ENCODE peak calls at places on chromosomes 12 and 14, in nine cellular contexts. W is mesendoderm; G is IMR-90; P is body of pancreas; Z is fibroblast of lung; B is CD8-positive, alpha-beta memory T cell; R is suprapubic skin; Q is aorta; N is dorsolateral prefrontal cortex. V is an unnamed sample.

GRCh38 chr12:128830505-128830893 is 6.7 kb upstream of the SLC15A4 start:
- DNase-seq in W (no peak), G (no peak), P (no peak), Z (no peak), B (no peak), R (no peak), Q (no peak), N (no peak), V (no peak)

GRCh38 chr12:82694970-82695369 is 8.3 kb downstream of the TMTC2 start:
- DNase-seq in W (no peak), G (peak), P (no peak), Z (peak), B (no peak), R (no peak), Q (no peak), N (no peak), V (no peak)

GRCh38 chr12:29242921-29243431 is 93.9 kb downstream of the FAR2 start:
- DNase-seq in W (peak), G (no peak), P (no peak), Z (peak), B (no peak), R (no peak), Q (peak), N (no peak), V (peak)

GRCh38 chr12:121805171-121805687 is 1.4 kb downstream of the SETD1B start:
- DNase-seq in W (peak), G (no peak), P (no peak), Z (no peak), B (no peak), R (no peak), Q (peak), N (no peak), V (peak)

GRCh38 chr12:129063600-129063999 is 210.3 kb downstream of the GLT1D1 start:
- DNase-seq in W (no peak), G (no peak), P (no peak), Z (no peak), B (no peak), R (no peak), Q (no peak), N (no peak), V (no peak)

GRCh38 chr14:32669416-32669815 is 269.3 kb upstream of the NPAS3 start:
- DNase-seq in W (no peak), G (no peak), P (no peak), Z (peak), B (no peak), R (no peak), Q (no peak), N (no peak), V (no peak)

GRCh38 chr14:62739647-62740046 is 305.6 kb downstream of the KCNH5 start:
- DNase-seq in W (no peak), G (no peak), P (no peak), Z (no peak), B (no peak), R (no peak), Q (no peak), N (no peak), V (no peak)

GRCh38 chr12:3896851-3897351 is 23.7 kb upstream of the PARP11 start:
- DNase-seq in W (peak), G (no peak), P (no peak), Z (no peak), B (no peak), R (no peak), Q (peak), N (no peak), V (no peak)

GRCh38 chr14:20501346-20501745 is 4.0 kb upstream of the RNASE10 start:
- DNase-seq in W (no peak), G (peak), P (no peak), Z (peak), B (no peak), R (no peak), Q (no peak), N (no peak), V (no peak)

GRCh38 chr12:12779529-12779928 is 5.9 kb upstream of the APOLD1 start:
- DNase-seq in W (no peak), G (peak), P (no peak), Z (peak), B (no peak), R (no peak), Q (no peak), N (no peak), V (no peak)

GRCh38 chr12:106499628-106500027 is 83.2 kb upstream of the RFX4 start:
- DNase-seq in W (no peak), G (no peak), P (no peak), Z (no peak), B (no peak), R (no peak), Q (no peak), N (no peak), V (no peak)

GRCh38 chr12:76820888-76821482 is 57.1 kb downstream of the ZDHHC17 start:
- DNase-seq in W (peak), G (peak), P (peak), Z (peak), B (no peak), R (no peak), Q (peak), N (no peak), V (no peak)

GRCh38 chr12:27280412-27280811 is 36.3 kb downstream of the STK38L start:
- DNase-seq in W (no peak), G (no peak), P (no peak), Z (no peak), B (no peak), R (no peak), Q (no peak), N (no peak), V (no peak)

GRCh38 chr12:85740190-85740589 is 96.0 kb downstream of the RASSF9 start:
- DNase-seq in W (no peak), G (no peak), P (no peak), Z (no peak), B (no peak), R (no peak), Q (no peak), N (no peak), V (no peak)

GRCh38 chr12:108284163-108284562 is 54.9 kb downstream of the CMKLR1 start:
- DNase-seq in W (no peak), G (no peak), P (no peak), Z (no peak), B (no peak), R (no peak), Q (no peak), N (no peak), V (no peak)

GRCh38 chr12:94650143-94651056 is at the start of gene TMCC3:
- DNase-seq in W (peak), G (no peak), P (peak), Z (peak), B (peak), R (no peak), Q (peak), N (peak), V (peak)

GRCh38 chr12:62581288-62582064 is 114.8 kb downstream of the MON2 start:
- DNase-seq in W (peak), G (peak), P (no peak), Z (peak), B (no peak), R (no peak), Q (no peak), N (no peak), V (no peak)

GRCh38 chr14:102819176-102819628 is 42.0 kb downstream of the TRAF3 start:
- DNase-seq in W (no peak), G (no peak), P (peak), Z (no peak), B (peak), R (no peak), Q (no peak), N (no peak), V (no peak)

GRCh38 chr14:98582276-98582675 is 689.7 kb downstream of the BCL11B start:
- DNase-seq in W (no peak), G (no peak), P (no peak), Z (no peak), B (no peak), R (no peak), Q (no peak), N (no peak), V (no peak)

GRCh38 chr14:61553730-61554641 is 141.3 kb upstream of the HIF1A start:
- DNase-seq in W (no peak), G (peak), P (peak), Z (peak), B (no peak), R (no peak), Q (peak), N (no peak), V (no peak)

GRCh38 chr12:71000255-71000654 is 79.7 kb upstream of the PTPRR start:
- DNase-seq in W (no peak), G (no peak), P (no peak), Z (no peak), B (no peak), R (no peak), Q (no peak), N (no peak), V (no peak)

GRCh38 chr12:124927325-124928094 is 13.1 kb upstream of the UBC start:
- DNase-seq in W (peak), G (peak), P (peak), Z (peak), B (peak), R (peak), Q (peak), N (peak), V (peak)

GRCh38 chr12:3076730-3077571 is at the start of gene TSPAN9:
- DNase-seq in W (peak), G (peak), P (peak), Z (peak), B (peak), R (peak), Q (peak), N (no peak), V (peak)

GRCh38 chr14:22071001-22071400 is 397.4 kb upstream of the OR4E1 start:
- DNase-seq in W (no peak), G (no peak), P (no peak), Z (no peak), B (no peak), R (no peak), Q (no peak), N (no peak), V (no peak)

GRCh38 chr12:23949212-23950010 is at the start of gene SOX5:
- DNase-seq in W (peak), G (peak), P (peak), Z (peak), B (no peak), R (no peak), Q (peak), N (no peak), V (peak)

GRCh38 chr12:120388711-120389431 is 19.9 kb upstream of the MSI1 start:
- DNase-seq in W (peak), G (no peak), P (no peak), Z (no peak), B (no peak), R (no peak), Q (no peak), N (no peak), V (no peak)

GRCh38 chr14:59187802-59188460 is 536 bp upstream of the DAAM1 start:
- DNase-seq in W (peak), G (no peak), P (peak), Z (no peak), B (peak), R (no peak), Q (peak), N (peak), V (peak)

GRCh38 chr14:52042371-52043037 is 26.4 kb downstream of the NID2 start:
- DNase-seq in W (no peak), G (no peak), P (no peak), Z (no peak), B (no peak), R (no peak), Q (no peak), N (no peak), V (no peak)

DNA sequence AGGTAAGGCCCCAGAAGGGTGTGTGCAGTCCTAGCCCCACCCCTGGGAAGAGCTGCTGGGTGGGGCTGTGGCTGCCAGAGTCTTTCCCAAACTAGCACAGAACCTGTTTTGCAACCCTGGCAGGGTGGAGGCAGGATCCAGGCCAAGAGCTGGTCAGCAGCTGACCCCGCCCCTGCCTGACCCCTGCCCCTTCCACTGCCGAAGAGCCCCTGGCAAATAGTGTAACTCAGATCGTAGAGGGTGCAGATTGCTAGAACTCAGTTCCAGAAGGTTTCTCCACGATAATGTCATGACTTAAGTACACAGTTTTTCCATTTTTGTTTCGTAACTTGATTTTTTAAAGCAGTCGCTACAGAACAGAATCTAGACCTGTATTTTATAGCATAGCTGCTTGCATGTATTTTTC is 26.7 kb upstream of the PNMA1 start:
- DNase-seq in W (peak), G (no peak), P (peak), Z (no peak), B (no peak), R (no peak), Q (peak), N (no peak), V (peak)
- H3K4me3 ChIP-seq in W (no peak), G (no peak), P (no peak), Z (peak), B (peak), R (peak), Q (no peak), N (no peak), V (no peak)

DNA sequence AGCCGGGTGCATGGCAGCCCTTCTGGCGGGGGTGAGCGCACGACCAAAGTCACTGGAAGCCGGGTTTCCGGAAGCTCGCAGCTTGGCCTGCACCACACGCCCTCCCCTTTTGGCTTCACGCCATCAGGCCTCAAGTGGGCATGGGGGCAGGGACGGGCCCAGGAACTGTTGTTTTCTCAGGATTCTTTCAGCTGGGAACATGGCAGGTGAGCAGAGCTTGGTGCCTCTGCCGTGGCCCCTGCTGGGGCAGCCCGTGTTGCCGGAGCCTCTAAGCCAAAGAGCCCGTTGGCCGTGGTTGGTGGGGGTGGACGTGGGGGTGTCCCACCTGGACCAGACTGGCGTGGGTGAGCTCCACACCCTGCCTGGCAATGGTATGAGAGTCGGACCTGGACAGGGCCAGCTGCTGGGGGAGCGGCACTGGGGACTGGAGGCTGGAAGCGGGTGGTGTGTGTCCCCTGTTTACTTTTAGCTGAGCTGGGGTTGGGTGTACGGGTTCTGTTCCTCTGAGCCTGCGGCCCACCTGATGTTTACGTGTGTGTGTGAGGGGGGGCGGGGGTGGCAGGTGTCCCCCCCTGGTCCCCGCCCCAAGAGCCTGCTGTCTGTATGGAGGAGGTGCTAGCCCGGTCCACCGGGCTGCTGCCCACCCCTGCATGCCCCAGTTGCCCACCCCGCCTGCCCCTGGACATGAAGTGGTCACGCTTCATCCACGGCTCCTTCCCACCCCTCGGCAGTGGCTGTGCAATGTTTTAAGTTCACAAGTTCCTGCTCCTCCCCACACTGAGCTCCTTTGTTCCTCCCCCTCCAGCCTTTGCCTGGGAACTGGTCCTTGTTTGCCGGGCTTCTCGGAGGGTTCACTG is 28.7 kb upstream of the PLD4 start:
- DNase-seq in W (no peak), G (no peak), P (peak), Z (no peak), B (no peak), R (peak), Q (peak), N (peak), V (peak)
- H3K27ac ChIP-seq in W (no peak), G (no peak), P (peak), Z (no peak), B (no peak), R (no peak), Q (no peak), N (no peak), V (no peak)

GRCh38 chr12:55993454-55993853 is 3.6 kb upstream of the SUOX start:
- DNase-seq in W (no peak), G (no peak), P (no peak), Z (no peak), B (no peak), R (no peak), Q (no peak), N (no peak), V (no peak)

GRCh38 chr12:55995366-55995765 is 1.7 kb upstream of the SUOX start:
- DNase-seq in W (no peak), G (no peak), P (no peak), Z (no peak), B (no peak), R (no peak), Q (no peak), N (no peak), V (no peak)

GRCh38 chr12:55996201-55996714 is 818 bp upstream of the SUOX start:
- DNase-seq in W (peak), G (peak), P (peak), Z (peak), B (peak), R (no peak), Q (no peak), N (no peak), V (no peak)

GRCh38 chr12:55997535-55997859 is 421 bp downstream of the SUOX start:
- DNase-seq in W (no peak), G (no peak), P (peak), Z (no peak), B (no peak), R (no peak), Q (no peak), N (no peak), V (no peak)

GRCh38 chr12:55996715-55997534 is at the start of gene SUOX:
- DNase-seq in W (peak), G (peak), P (peak), Z (peak), B (no peak), R (peak), Q (peak), N (peak), V (peak)
- H3K4me3 ChIP-seq in W (peak), G (peak), P (peak), Z (peak), B (peak), R (peak), Q (peak), N (peak), V (peak)

DNA sequence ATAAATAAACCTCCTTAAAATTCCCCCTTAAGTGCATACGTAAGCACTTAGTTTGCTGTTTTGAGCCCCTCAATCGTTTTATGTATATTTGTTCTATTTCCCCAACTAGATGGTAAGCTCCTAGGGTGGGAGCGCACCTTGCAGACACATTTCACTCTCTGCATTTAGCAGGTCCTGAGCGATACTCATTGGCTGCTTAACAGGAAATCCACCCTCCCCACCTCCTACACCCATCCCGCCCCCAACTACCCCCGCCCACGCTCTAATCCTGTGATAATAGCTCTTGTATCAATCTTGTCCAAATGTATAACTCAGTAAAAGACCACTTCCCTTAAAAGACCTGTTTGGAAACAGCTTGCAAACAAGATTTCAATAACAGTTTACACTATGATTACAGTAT is 8.2 kb downstream of the LPAR5 start:
- DNase-seq in W (no peak), G (no peak), P (no peak), Z (no peak), B (peak), R (no peak), Q (no peak), N (no peak), V (no peak)
- H3K27ac ChIP-seq in W (no peak), G (no peak), P (no peak), Z (no peak), B (peak), R (no peak), Q (no peak), N (no peak), V (no peak)